ENCODE peak calls at places on chromosomes 16 and 17, in eight cellular contexts. X is Peyer's patch, W is A549, V is adrenal gland, A is body of pancreas, O is endothelial cell of umbilical vein, Z is gastrocnemius medialis, J is breast epithelium. S is an unnamed sample.

GRCh38 chr17:66654341-66654740 is 180.6 kb upstream of the CACNG5 start:
- DNase-seq in X (no peak), W (no peak), V (no peak), A (peak; percentile 4), O (peak; percentile 64), Z (no peak), J (no peak), S (no peak)

GRCh38 chr16:83732536-83732935 is 75.2 kb upstream of the HSBP1 start:
- DNase-seq in X (no peak), W (no peak), V (no peak), A (no peak), O (no peak), Z (no peak), J (no peak), S (no peak)

GRCh38 chr16:89395150-89396142 is 94.9 kb downstream of the ANKRD11 start:
- DNase-seq in X (peak; percentile 86), W (peak; percentile 88), V (peak; percentile 96), A (peak; percentile 96), O (peak; percentile 62), Z (peak; percentile 93), J (peak; percentile 84), S (peak; percentile 94)

GRCh38 chr17:76157759-76158158 is 16.7 kb upstream of the FOXJ1 start:
- DNase-seq in X (no peak), W (no peak), V (no peak), A (no peak), O (no peak), Z (no peak), J (no peak), S (no peak)

GRCh38 chr16:64910351-64910750 is 211.5 kb downstream of the CDH11 start:
- DNase-seq in X (no peak), W (no peak), V (peak; percentile 33), A (peak; percentile 57), O (no peak), Z (peak; percentile 15), J (no peak), S (no peak)

GRCh38 chr16:64412578-64413280 is 709.1 kb downstream of the CDH11 start:
- DNase-seq in X (no peak), W (no peak), V (peak; percentile 31), A (no peak), O (no peak), Z (no peak), J (no peak), S (no peak)

GRCh38 chr17:43830510-43831145 is 2.3 kb downstream of the MPP3 start:
- DNase-seq in X (no peak), W (no peak), V (no peak), A (no peak), O (no peak), Z (no peak), J (no peak), S (no peak)

GRCh38 chr16:88920618-88921602 is 54.5 kb upstream of the PABPN1L start:
- DNase-seq in X (peak; percentile 62), W (no peak), V (no peak), A (peak; percentile 78), O (peak; percentile 91), Z (peak; percentile 59), J (no peak), S (peak; percentile 70)

GRCh38 chr17:82328994-82329507 is 4.5 kb downstream of the SECTM1 start:
- DNase-seq in X (no peak), W (no peak), V (no peak), A (no peak), O (no peak), Z (no peak), J (no peak), S (no peak)

GRCh38 chr16:77491091-77491490 is 56.3 kb upstream of the ADAMTS18 start:
- DNase-seq in X (no peak), W (no peak), V (no peak), A (no peak), O (no peak), Z (no peak), J (no peak), S (no peak)

GRCh38 chr17:57489321-57489720 is 233.0 kb downstream of the MSI2 start:
- DNase-seq in X (no peak), W (no peak), V (peak; percentile 51), A (no peak), O (no peak), Z (peak; percentile 64), J (no peak), S (no peak)

GRCh38 chr16:86903068-86903467 is 324.7 kb downstream of the FOXL1 start:
- DNase-seq in X (no peak), W (no peak), V (no peak), A (no peak), O (no peak), Z (no peak), J (no peak), S (no peak)

GRCh38 chr17:45228985-45229517 is 7.4 kb downstream of the FMNL1 start:
- DNase-seq in X (peak; percentile 67), W (peak; percentile 99), V (peak; percentile 79), A (peak; percentile 86), O (no peak), Z (peak; percentile 83), J (no peak), S (peak; percentile 87)

GRCh38 chr17:14211778-14212177 is 24.9 kb downstream of the CDRT15 start:
- DNase-seq in X (no peak), W (no peak), V (no peak), A (no peak), O (no peak), Z (no peak), J (no peak), S (no peak)

GRCh38 chr17:77375108-77375507 is 234.3 kb downstream of the SEC14L1 start:
- DNase-seq in X (no peak), W (no peak), V (peak; percentile 17), A (no peak), O (no peak), Z (no peak), J (no peak), S (peak; percentile 36)

GRCh38 chr17:227581-228222 is 46.3 kb upstream of the DOC2B start:
- DNase-seq in X (no peak), W (no peak), V (peak; percentile 11), A (no peak), O (no peak), Z (no peak), J (no peak), S (no peak)

GRCh38 chr17:82412535-82413520 is 5.3 kb upstream of the HEXD start:
- DNase-seq in X (no peak), W (no peak), V (peak; percentile 41), A (peak; percentile 58), O (no peak), Z (no peak), J (no peak), S (no peak)

GRCh38 chr17:60169921-60170817 is 20.4 kb downstream of the CA4 start:
- DNase-seq in X (peak; percentile 89), W (no peak), V (peak; percentile 35), A (no peak), O (peak; percentile 94), Z (no peak), J (no peak), S (no peak)

DNA sequence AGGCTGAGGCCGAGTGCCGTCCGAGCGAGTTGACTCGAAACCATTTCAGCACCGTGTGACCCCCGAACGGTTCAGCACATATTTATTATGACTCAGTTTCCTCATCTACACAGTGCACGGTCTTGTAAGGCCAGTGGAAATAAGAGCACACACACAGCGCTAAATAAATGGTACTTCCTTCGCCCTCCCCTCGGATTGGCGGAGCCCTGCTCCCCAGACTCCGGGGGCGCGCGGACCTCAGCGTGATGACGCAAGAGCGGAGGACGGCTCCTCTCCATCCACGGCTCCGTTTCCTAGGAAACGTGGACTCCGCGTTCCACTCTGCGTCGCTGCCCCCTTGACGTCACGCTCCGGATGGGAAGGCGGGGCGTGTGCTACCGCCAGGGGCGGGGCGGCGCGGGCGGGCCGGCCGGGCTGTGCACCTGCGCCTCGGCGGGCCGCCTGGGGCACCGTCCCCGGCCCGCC is at the start of gene PARD6A:
- DNase-seq in X (peak; percentile 91), W (peak; percentile 99), V (peak; percentile 97), A (peak; percentile 96), O (peak; percentile 94), Z (peak; percentile 90), J (peak; percentile 84), S (peak; percentile 95)
- TF ChIP-seq POLR2A in X (peak; percentile 30), W (no peak), V (peak; percentile 30), A (peak; percentile 49), O (no peak), Z (no peak), J (peak; percentile 1), S (no peak)

DNA sequence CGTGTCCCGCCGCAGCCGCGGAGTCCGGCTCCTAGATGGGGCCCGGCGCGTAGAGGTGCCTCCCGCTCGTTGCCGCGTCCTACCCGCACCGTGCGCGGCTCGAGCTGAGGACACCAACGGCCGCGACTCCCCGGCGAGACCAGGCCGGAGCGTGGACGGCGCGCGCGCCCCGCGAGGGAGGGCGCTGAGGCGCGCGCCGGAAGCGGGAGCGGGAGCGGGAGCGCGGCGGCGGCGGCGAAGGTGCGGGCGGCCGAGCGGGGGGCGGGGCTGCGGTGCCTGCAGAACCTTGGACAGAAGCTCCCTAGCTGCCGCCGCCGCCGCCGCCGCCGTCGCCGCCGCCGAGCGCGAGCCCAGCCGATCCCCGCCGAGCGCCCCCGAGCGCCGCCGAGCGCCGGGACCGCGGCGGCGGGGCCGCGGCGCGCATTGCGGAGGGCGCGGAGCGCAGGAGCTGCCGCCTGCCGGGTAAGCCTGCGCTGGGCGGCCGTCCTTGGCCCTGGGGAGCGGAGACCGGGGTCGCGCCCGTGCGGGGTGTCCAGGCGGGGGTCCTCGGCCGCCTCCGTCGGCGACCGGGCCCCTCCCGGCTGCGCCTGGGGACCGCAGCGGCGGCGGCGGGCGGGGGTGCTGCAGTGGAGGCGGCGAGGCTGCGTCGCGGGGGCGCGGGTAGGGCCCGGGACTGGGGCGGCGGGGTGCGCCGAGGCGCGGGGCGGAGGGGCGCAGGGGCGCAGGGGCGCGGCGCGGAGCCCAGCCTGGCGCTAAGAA is at the start of gene CDK5R1:
- DNase-seq in X (peak; percentile 85), W (peak; percentile 55), V (peak; percentile 67), A (peak; percentile 77), O (peak; percentile 54), Z (no peak), J (no peak), S (peak; percentile 63)
- TF ChIP-seq POLR2A in X (no peak), W (peak; percentile 67), V (peak; percentile 64), A (no peak), O (no peak), Z (peak; percentile 48), J (no peak), S (no peak)

DNA sequence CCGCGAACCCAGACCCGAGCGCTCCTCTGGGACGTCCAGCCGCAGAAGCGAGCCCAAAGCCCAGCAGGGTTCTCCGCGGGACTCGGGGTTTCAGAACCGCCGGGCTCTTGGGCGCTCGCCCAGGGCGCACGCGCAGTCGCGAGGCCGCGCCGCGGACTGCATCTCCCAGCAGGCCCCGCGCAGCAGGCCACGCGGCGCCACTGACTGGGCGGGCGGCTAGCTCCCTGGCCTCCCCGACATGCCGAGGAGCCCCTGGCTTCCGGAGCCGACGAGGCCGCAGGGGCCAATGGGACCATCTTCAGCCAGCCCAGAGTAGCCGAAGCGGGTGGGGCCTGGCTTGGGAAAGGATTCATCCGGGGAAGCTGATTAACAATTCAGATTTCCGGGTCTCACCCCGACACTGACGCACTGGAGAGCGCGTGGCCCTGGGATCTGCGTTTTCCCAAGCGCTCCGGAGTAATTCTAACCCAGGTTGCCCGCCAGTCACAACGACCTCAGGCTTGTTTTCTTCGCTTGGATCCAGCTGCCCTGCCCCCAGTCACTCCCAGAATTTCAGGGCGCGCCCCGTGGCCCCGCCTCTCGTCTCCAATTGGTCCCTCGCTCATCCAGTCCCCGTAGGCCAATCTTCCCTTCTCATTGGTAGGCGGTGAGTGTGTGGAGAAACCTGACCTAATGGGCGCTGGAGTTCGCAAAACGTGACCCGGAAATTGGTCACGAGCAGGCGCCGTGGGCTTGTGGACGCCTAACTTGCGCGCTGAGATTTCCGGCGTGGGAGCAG is at the start of gene ZNF263:
- DNase-seq in X (peak; percentile 97), W (peak; percentile 97), V (peak; percentile 98), A (peak; percentile 97), O (peak; percentile 98), Z (peak; percentile 97), J (peak; percentile 97), S (peak; percentile 96)
- TF ChIP-seq POLR2A in X (peak; percentile 53), W (peak; percentile 67), V (no peak), A (peak; percentile 88), O (peak; percentile 75), Z (peak; percentile 66), J (peak; percentile 44), S (peak; percentile 36)

GRCh38 chr16:2233872-2234812 is 2.1 kb upstream of the DNASE1L2 start:
- DNase-seq in X (peak; percentile 44), W (no peak), V (no peak), A (no peak), O (no peak), Z (no peak), J (no peak), S (no peak)
- TF ChIP-seq POLR2A in X (no peak), W (peak; percentile 4), V (no peak), A (no peak), O (no peak), Z (no peak), J (no peak), S (no peak)